ENCODE peak calls at places on chromosomes 4 and X, in nine cellular contexts. G, S, P, K, Z, M, U, L and J are unnamed samples.

GRCh38 chrX:114097411-114097810 is 486.5 kb upstream of the HTR2C start:
- DNase-seq in G (no peak), Z (no peak), S (peak; percentile 46), K (no peak), M (no peak), P (no peak), U (no peak), L (no peak), J (no peak)

GRCh38 chr4:75723802-75724065 is 643 bp upstream of the USO1 start:
- DNase-seq in K (no peak), Z (no peak), G (no peak), S (no peak), P (no peak), L (no peak), U (no peak), M (no peak), J (no peak)

GRCh38 chr4:29423836-29424721 is 1296.1 kb upstream of the PCDH7 start:
- DNase-seq in L (no peak), M (no peak), Z (no peak), G (peak; percentile 95), S (peak; percentile 33), K (peak; percentile 85), P (no peak), U (no peak), J (no peak)

GRCh38 chr4:151887151-151887815 is 126.5 kb upstream of the GATB start:
- DNase-seq in L (no peak), P (no peak), K (peak; percentile 16), S (no peak), M (no peak), Z (no peak), G (no peak), U (no peak), J (no peak)

GRCh38 chr4:24589448-24589847 is 5.1 kb upstream of the DHX15 start:
- DNase-seq in Z (no peak), G (no peak), K (no peak), L (no peak), P (no peak), S (no peak), M (no peak), U (no peak), J (peak; percentile 84)

GRCh38 chr4:13160906-13161305 is 323.2 kb downstream of the RAB28 start:
- DNase-seq in K (peak; percentile 59), M (no peak), G (peak; percentile 1), S (no peak), L (no peak), Z (no peak), U (no peak), P (no peak), J (no peak)

GRCh38 chrX:77749695-77750094 is 36.3 kb downstream of the ATRX start:
- DNase-seq in L (no peak), S (peak; percentile 2), G (peak; percentile 82), Z (no peak), P (no peak), K (no peak), M (no peak), U (no peak), J (no peak)

GRCh38 chrX:111352424-111352823 is 59.6 kb downstream of the DCX start:
- DNase-seq in L (no peak), Z (peak; percentile 21), K (peak; percentile 38), U (no peak), S (no peak), G (no peak), P (peak; percentile 24), M (no peak), J (no peak)

GRCh38 chr4:22720091-22720490 is 27.4 kb downstream of the GBA3 start:
- DNase-seq in G (peak; percentile 31), U (no peak), K (peak; percentile 60), S (no peak), P (no peak), Z (no peak), L (no peak), M (no peak), J (no peak)

GRCh38 chr4:74501579-74501978 is 56.6 kb downstream of the AREG start:
- DNase-seq in L (no peak), S (no peak), P (no peak), K (peak; percentile 86), G (peak; percentile 95), U (no peak), M (no peak), Z (no peak), J (no peak)

GRCh38 chr4:95155759-95156451 is 392.9 kb downstream of the UNC5C start:
- DNase-seq in S (peak; percentile 44), Z (peak; percentile 41), G (peak; percentile 41), U (no peak), P (no peak), M (no peak), L (no peak), K (peak; percentile 54), J (peak; percentile 42)

GRCh38 chrX:44036336-44036735 is 63.1 kb upstream of the NDP start:
- DNase-seq in K (peak; percentile 74), G (peak; percentile 55), P (no peak), U (no peak), L (no peak), Z (no peak), S (peak; percentile 75), M (no peak), J (no peak)

GRCh38 chrX:151042852-151043251 is 59.7 kb downstream of the HMGB3 start:
- DNase-seq in S (no peak), L (no peak), P (no peak), M (no peak), K (no peak), U (no peak), G (no peak), Z (no peak), J (no peak)

GRCh38 chrX:69362889-69363288 is 141.2 kb upstream of the NALF2 start:
- DNase-seq in L (peak; percentile 17), M (no peak), G (no peak), K (peak; percentile 47), P (no peak), U (no peak), S (no peak), Z (peak; percentile 51), J (no peak)

GRCh38 chr4:132114885-132115284 is 1034.2 kb upstream of the PCDH10 start:
- DNase-seq in S (no peak), M (no peak), U (no peak), P (no peak), G (peak; percentile 85), K (peak; percentile 69), Z (no peak), L (no peak), J (no peak)

GRCh38 chr4:186563761-186564160 is 8.4 kb upstream of the MTNR1A start:
- DNase-seq in U (no peak), K (no peak), S (no peak), G (no peak), M (no peak), Z (no peak), L (no peak), P (no peak), J (no peak)

GRCh38 chr4:101019941-101020401 is 327.4 kb downstream of the PPP3CA start:
- DNase-seq in U (no peak), Z (no peak), K (no peak), M (no peak), L (no peak), S (peak; percentile 28), P (no peak), G (peak; percentile 14), J (peak; percentile 46)
- H3K27me3 ChIP-seq in U (no peaks in the 10 kb centered on the region), Z (no peaks in the 10 kb centered on the region), K (no peaks in the 10 kb centered on the region), M (no peaks in the 10 kb centered on the region), L (no peaks in the 10 kb centered on the region), S (no peaks in the 10 kb centered on the region), P (no peaks in the 10 kb centered on the region), G (no peaks in the 10 kb centered on the region), J (no peaks in the 10 kb centered on the region)

DNA sequence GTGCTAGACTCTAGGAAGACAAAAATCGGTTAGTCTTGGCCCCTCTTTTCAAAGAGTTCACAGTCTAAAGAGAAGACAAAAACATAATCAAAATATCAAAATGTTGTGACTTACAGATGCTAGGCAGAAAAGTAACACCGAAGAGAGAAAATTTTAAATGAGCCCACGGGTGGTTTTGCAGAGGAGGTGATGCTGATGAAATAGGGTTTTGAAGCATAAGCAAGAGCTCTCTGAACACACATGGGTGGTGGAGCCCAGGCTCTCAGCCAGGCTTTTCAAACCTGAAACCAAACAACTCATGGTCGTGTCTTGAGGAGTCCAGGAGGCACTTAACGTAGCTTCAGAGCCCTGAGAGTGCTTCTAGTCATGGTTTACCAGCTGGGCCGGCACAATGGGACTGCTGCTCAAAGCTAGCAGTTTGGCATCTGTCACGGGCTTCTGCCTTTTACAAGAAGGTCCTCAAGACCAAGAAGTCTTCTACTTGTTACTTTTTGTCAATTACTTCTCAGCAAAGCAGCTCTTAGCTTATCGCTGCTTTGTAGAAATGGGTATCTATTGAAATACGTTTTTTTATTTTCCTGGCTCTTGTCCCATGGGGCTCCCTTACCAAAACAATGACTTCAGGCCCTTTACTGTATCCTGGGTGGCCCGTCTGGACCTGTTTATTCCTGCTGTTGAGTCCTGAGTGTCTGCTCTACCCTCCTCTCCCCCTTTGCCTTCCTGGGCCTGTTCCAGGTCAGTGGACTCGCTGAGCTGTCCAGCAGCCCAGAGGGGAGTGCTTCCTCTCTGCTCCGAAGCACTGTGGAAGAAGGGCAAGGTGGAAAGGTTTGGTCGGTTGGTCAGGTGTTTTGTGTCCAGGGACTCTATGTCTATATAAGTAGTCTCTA is 69.5 kb downstream of the TNIP2 start:
- DNase-seq in S (no peak), L (no peak), U (no peak), Z (no peak), P (no peak), M (no peak), G (no peak), K (no peak), J (no peak)
- H3K27me3 ChIP-seq in S (no peaks in the 10 kb centered on the region), L (no peaks in the 10 kb centered on the region), U (no peaks in the 10 kb centered on the region), Z (no peaks in the 10 kb centered on the region), P (no peaks in the 10 kb centered on the region), M (no peaks in the 10 kb centered on the region), G (no peaks in the 10 kb centered on the region), K (no peaks in the 10 kb centered on the region), J (no peaks in the 10 kb centered on the region)

DNA sequence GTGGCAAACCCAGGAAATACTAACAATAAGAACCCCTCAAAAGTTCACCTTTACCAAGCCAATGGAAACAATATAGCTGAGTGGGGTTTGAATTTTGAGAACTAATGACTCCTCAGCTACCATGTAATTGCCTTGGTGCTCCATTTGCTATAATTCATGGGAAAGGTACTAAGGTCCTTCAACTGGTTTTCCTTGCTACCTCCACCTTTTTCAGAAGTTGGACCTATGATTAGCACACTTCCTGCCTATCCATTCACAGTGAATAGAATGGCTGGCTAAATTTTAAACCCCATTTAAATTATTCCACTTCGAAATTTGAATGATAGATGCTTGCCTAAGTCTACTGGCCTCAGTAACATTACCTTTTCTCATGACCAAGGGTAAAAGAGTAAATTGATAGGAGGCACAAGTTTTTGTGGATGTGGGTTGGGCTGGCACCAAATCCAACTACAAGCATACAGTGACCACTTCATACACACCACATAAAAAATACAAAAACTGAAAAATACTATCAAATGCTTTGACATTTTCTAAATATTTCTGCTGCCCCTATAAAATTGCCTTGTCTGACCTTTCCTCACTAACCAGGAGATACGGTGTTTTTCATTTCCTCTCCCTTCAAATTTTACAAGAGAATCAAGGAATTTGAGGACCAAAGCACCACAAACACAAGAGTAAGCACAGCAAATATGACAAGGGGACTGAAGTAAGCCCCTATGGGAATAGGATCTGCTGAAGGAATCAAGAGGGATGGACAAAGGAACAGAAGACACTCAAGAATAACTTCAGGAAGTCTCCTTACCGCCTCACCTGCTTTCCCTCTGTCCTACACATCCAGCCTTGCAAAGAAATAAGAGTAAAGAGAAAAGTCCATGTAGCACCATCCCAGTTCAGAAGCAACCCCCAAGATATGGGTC is 255.5 kb downstream of the CHIC1 start:
- DNase-seq in G (no peak), L (no peak), M (no peak), S (no peak), P (no peak), Z (no peak), U (no peak), K (no peak), J (no peak)
- H3K27me3 ChIP-seq in G (no peaks in the 10 kb centered on the region), L (no peaks in the 10 kb centered on the region), M (no peaks in the 10 kb centered on the region), S (no peaks in the 10 kb centered on the region), P (no peaks in the 10 kb centered on the region), Z (no peaks in the 10 kb centered on the region), U (no peaks in the 10 kb centered on the region), K (no peaks in the 10 kb centered on the region), J (no peaks in the 10 kb centered on the region)

GRCh38 chr4:139555073-139555704 is 830 bp downstream of the SETD7 start:
- DNase-seq in K (peak; percentile 90), M (no peak), L (peak; percentile 92), Z (peak; percentile 86), P (peak; percentile 91), U (peak; percentile 93), S (peak; percentile 97), G (peak; percentile 87), J (peak; percentile 91)
- H3K27me3 ChIP-seq in K (peaks cover 21% of the 10 kb centered on the region), M (peaks cover 36% of the 10 kb centered on the region), L (no peaks in the 10 kb centered on the region), Z (no peaks in the 10 kb centered on the region), P (no peaks in the 10 kb centered on the region), U (no peaks in the 10 kb centered on the region), S (peaks cover 9% of the 10 kb centered on the region), G (peaks cover 18% of the 10 kb centered on the region), J (no peaks in the 10 kb centered on the region)